ENCODE peak calls at places on chromosomes 5 and 9, in four cellular contexts. S is H9, J is IMR-90, G is H1. K is an unnamed sample.

GRCh38 chr5:12125895-12126294 is 221.6 kb upstream of the CTNND2 start:
- DNase-seq in S (no peak), J (no peak), G (no peak), K (no peak)

GRCh38 chr5:9149988-9150387 is 395.9 kb downstream of the SEMA5A start:
- DNase-seq in J (peak), G (no peak), S (no peak), K (peak)

GRCh38 chr5:66974256-66974655 is 222.3 kb downstream of the CD180 start:
- DNase-seq in G (no peak), S (no peak), J (peak), K (no peak)

GRCh38 chr5:36305571-36306326 is 4.0 kb upstream of the RANBP3L start:
- DNase-seq in J (peak), S (peak), G (no peak), K (peak)

GRCh38 chr9:77021928-77022782 is 2.7 kb downstream of the FOXB2 start:
- DNase-seq in J (no peak), S (peak), G (no peak), K (peak)

GRCh38 chr9:113581865-113582697 is 118.6 kb downstream of the RGS3 start:
- DNase-seq in J (peak), G (no peak), S (no peak), K (no peak)

GRCh38 chr9:99368341-99369326 is 146.6 kb downstream of the SEC61B start:
- DNase-seq in S (no peak), J (peak), G (no peak), K (no peak)

GRCh38 chr9:87850405-87850804 is 32.3 kb upstream of the SPATA31E1 start:
- DNase-seq in J (peak), G (no peak), S (no peak), K (no peak)

GRCh38 chr9:128785427-128785826 is 1.6 kb upstream of the TBC1D13 start:
- DNase-seq in G (no peak), J (no peak), S (no peak), K (no peak)

GRCh38 chr5:115243412-115243811 is 19.3 kb downstream of the PGGT1B start:
- DNase-seq in J (peak), G (no peak), S (no peak), K (no peak)

GRCh38 chr9:7297521-7297920 is 502.1 kb downstream of the DMAC1 start:
- DNase-seq in J (no peak), G (no peak), S (no peak), K (no peak)

GRCh38 chr5:90561766-90562165 is 3.2 kb downstream of the ADGRV1 start:
- DNase-seq in S (no peak), J (no peak), G (no peak), K (no peak)

GRCh38 chr9:97889941-97890557 is 32.3 kb downstream of the TRMO start:
- DNase-seq in S (peak), J (no peak), G (no peak), K (peak)

GRCh38 chr9:101028346-101029299 is at the start of gene PLPPR1:
- DNase-seq in G (peak), J (peak), S (peak), K (peak)

GRCh38 chr9:89999534-90000370 is 394.9 kb downstream of the GADD45G start:
- DNase-seq in G (no peak), S (no peak), J (peak), K (no peak)

GRCh38 chr5:78509884-78510769 is 138.4 kb downstream of the LHFPL2 start:
- DNase-seq in J (no peak), G (no peak), S (peak), K (peak)

GRCh38 chr5:132506094-132506692 is 15.6 kb upstream of the IRF1 start:
- DNase-seq in J (peak), G (no peak), S (peak), K (peak)

GRCh38 chr9:21555911-21556310 is 73.8 kb upstream of the IFNE start:
- DNase-seq in J (no peak), S (no peak), G (no peak), K (no peak)

GRCh38 chr5:138539791-138540190 is 3.2 kb downstream of the ETF1 start:
- DNase-seq in G (no peak), S (no peak), J (no peak), K (no peak)

GRCh38 chr9:126389958-126390357 is 63.3 kb downstream of the MVB12B start:
- DNase-seq in G (no peak), J (no peak), S (no peak), K (no peak)

GRCh38 chr9:129038109-129038852 is 1.9 kb downstream of the MIGA2 start:
- DNase-seq in G (no peak), J (no peak), S (no peak), K (no peak)

GRCh38 chr5:169251685-169252084 is 49.3 kb downstream of the SLIT3 start:
- DNase-seq in S (no peak), J (no peak), G (no peak), K (no peak)

GRCh38 chr9:137582286-137582860 is 3.6 kb upstream of the DPH7 start:
- DNase-seq in J (no peak), S (peak), G (no peak), K (peak)

GRCh38 chr9:115042781-115043509 is 75.0 kb downstream of the TNC start:
- DNase-seq in J (no peak), G (no peak), S (no peak), K (no peak)

GRCh38 chr5:154412316-154412715 is 33.5 kb upstream of the SAP30L start:
- DNase-seq in S (no peak), J (no peak), G (no peak), K (no peak)

GRCh38 chr9:97802276-97802675 is 50.8 kb upstream of the FOXE1 start:
- DNase-seq in J (peak), S (no peak), G (no peak), K (peak)

GRCh38 chr9:108150736-108151135 is 661.2 kb upstream of the KLF4 start:
- DNase-seq in G (no peak), J (peak), S (no peak), K (no peak)

GRCh38 chr5:1897386-1897785 is 14.7 kb upstream of the IRX4 start:
- DNase-seq in G (no peak), S (no peak), J (no peak), K (no peak)

GRCh38 chr5:168125445-168126199 is 165.8 kb upstream of the WWC1 start:
- DNase-seq in J (no peak), S (no peak), G (no peak), K (peak)

GRCh38 chr9:109903515-109904138 is 123.6 kb downstream of the PALM2AKAP2 start:
- DNase-seq in S (peak), G (peak), J (peak), K (peak)

GRCh38 chr9:92971776-92972175 is 24.5 kb downstream of the FGD3 start:
- DNase-seq in G (no peak), S (no peak), J (no peak), K (no peak)

GRCh38 chr9:92974161-92974661 is 26.9 kb downstream of the FGD3 start:
- DNase-seq in J (no peak), S (no peak), G (no peak), K (no peak)

GRCh38 chr9:92974696-92975451 is 27.6 kb downstream of the FGD3 start:
- DNase-seq in S (no peak), J (no peak), G (no peak), K (no peak)

GRCh38 chr9:92975452-92975770 is 28.1 kb downstream of the FGD3 start:
- DNase-seq in J (no peak), G (no peak), S (no peak), K (no peak)

GRCh38 chr9:92973700-92974099 is 26.4 kb downstream of the FGD3 start:
- DNase-seq in J (no peak), S (no peak), G (no peak), K (no peak)
- H3K56ac ChIP-seq in J (no peak), S (no peak), G (no peak), K (no peak)

GRCh38 chr5:175306381-175306780 is 137.6 kb downstream of the DRD1 start:
- DNase-seq in S (no peak), J (no peak), G (no peak), K (no peak)
- H3K9ac ChIP-seq in S (no peak), J (no peak), G (no peak), K (no peak)

DNA sequence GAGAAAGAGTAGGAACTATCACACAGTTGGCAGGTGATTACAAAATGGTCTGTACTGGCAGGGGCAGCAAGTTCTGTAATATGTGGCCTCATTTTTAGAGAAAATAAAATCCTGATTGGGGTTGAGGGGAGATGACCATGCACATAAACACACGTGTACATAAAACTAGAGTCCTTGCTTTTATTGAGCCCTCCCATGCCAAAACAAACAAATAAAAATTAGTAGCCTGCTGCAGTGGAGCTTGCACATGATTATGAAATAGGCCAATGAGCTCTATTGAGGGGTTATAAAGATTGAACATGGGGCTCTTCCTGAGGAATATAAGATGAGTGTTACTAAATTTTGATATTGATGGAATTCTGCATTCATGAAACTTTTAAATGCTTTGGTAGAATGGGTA is 248.4 kb downstream of the ELAVL2 start:
- DNase-seq in S (no peak), G (no peak), J (no peak), K (no peak)
- H3K56ac ChIP-seq in S (no peak), G (no peak), J (no peak), K (no peak)

GRCh38 chr5:95725937-95726810 is 5.0 kb upstream of the RHOBTB3 start:
- DNase-seq in S (no peak), J (peak), G (no peak), K (no peak)
- H3K9ac ChIP-seq in S (no peak), J (peak), G (no peak), K (no peak)

GRCh38 chr9:130598188-130598587 is 18.8 kb downstream of the FUBP3 start:
- DNase-seq in J (no peak), G (no peak), S (no peak), K (no peak)

GRCh38 chr9:130599625-130600024 is 20.2 kb downstream of the FUBP3 start:
- DNase-seq in G (no peak), J (no peak), S (peak), K (peak)

GRCh38 chr9:130601100-130601499 is 21.7 kb downstream of the FUBP3 start:
- DNase-seq in G (no peak), J (no peak), S (no peak), K (no peak)

GRCh38 chr9:130593020-130593419 is 13.6 kb downstream of the FUBP3 start:
- DNase-seq in S (no peak), J (no peak), G (no peak), K (no peak)

GRCh38 chr9:130597228-130597627 is 17.9 kb downstream of the FUBP3 start:
- DNase-seq in G (no peak), S (no peak), J (no peak), K (no peak)
- H3K56ac ChIP-seq in G (no peak), S (no peak), J (no peak), K (no peak)

K was measured in mesendoderm.